ENCODE peak calls at places on chromosomes 7 and 10, in ten cellular contexts. One of them, this sample, is unnamed.

GRCh38 chr7:22357311-22358175 is 589 bp upstream of the RAPGEF5 start:
- DNase-seq in SHP77: peak
- DNase-seq in amniotic stem cell: no peak
- DNase-seq in iPS-NIHi11: peak
- DNase-seq in M059J: peak
- DNase-seq in kidney tubule cell: peak
- DNase-seq in aorta: no peak
- DNase-seq in left cardiac atrium: no peak
- DNase-seq in right atrium auricular region: no peak
- DNase-seq in stimulated activated CD8-positive, alpha-beta memory T cell treated with anti-CD3 and anti-CD28 coated beads, Interleukin-7, amount 100 ng/mL, for 4 hours: no peak
- DNase-seq in this sample: peak

GRCh38 chr10:123891147-123892011 is at the start of gene CPXM2:
- DNase-seq in SHP77: no peak
- DNase-seq in amniotic stem cell: no peak
- DNase-seq in iPS-NIHi11: peak
- DNase-seq in M059J: no peak
- DNase-seq in kidney tubule cell: no peak
- DNase-seq in aorta: peak
- DNase-seq in left cardiac atrium: peak
- DNase-seq in right atrium auricular region: peak
- DNase-seq in stimulated activated CD8-positive, alpha-beta memory T cell treated with anti-CD3 and anti-CD28 coated beads, Interleukin-7, amount 100 ng/mL, for 4 hours: no peak
- DNase-seq in this sample: no peak

GRCh38 chr10:12333382-12334185 is 15.8 kb upstream of the CAMK1D start:
- DNase-seq in SHP77: peak
- DNase-seq in amniotic stem cell: peak
- DNase-seq in iPS-NIHi11: peak
- DNase-seq in M059J: peak
- DNase-seq in kidney tubule cell: peak
- DNase-seq in aorta: peak
- DNase-seq in left cardiac atrium: peak
- DNase-seq in right atrium auricular region: peak
- DNase-seq in stimulated activated CD8-positive, alpha-beta memory T cell treated with anti-CD3 and anti-CD28 coated beads, Interleukin-7, amount 100 ng/mL, for 4 hours: peak
- DNase-seq in this sample: peak

GRCh38 chr7:15457959-15458955 is 103.6 kb downstream of the AGMO start:
- DNase-seq in SHP77: no peak
- DNase-seq in amniotic stem cell: no peak
- DNase-seq in iPS-NIHi11: no peak
- DNase-seq in M059J: no peak
- DNase-seq in kidney tubule cell: no peak
- DNase-seq in aorta: no peak
- DNase-seq in left cardiac atrium: no peak
- DNase-seq in right atrium auricular region: no peak
- DNase-seq in stimulated activated CD8-positive, alpha-beta memory T cell treated with anti-CD3 and anti-CD28 coated beads, Interleukin-7, amount 100 ng/mL, for 4 hours: no peak
- DNase-seq in this sample: no peak

GRCh38 chr7:87287738-87288341 is 57.6 kb upstream of the CROT start:
- DNase-seq in SHP77: no peak
- DNase-seq in amniotic stem cell: no peak
- DNase-seq in iPS-NIHi11: no peak
- DNase-seq in M059J: no peak
- DNase-seq in kidney tubule cell: no peak
- DNase-seq in aorta: no peak
- DNase-seq in left cardiac atrium: no peak
- DNase-seq in right atrium auricular region: no peak
- DNase-seq in stimulated activated CD8-positive, alpha-beta memory T cell treated with anti-CD3 and anti-CD28 coated beads, Interleukin-7, amount 100 ng/mL, for 4 hours: no peak
- DNase-seq in this sample: no peak

GRCh38 chr10:21519981-21520436 is 5.5 kb downstream of the SKIDA1 start:
- DNase-seq in SHP77: peak
- DNase-seq in amniotic stem cell: peak
- DNase-seq in iPS-NIHi11: no peak
- DNase-seq in M059J: peak
- DNase-seq in kidney tubule cell: peak
- DNase-seq in aorta: no peak
- DNase-seq in left cardiac atrium: no peak
- DNase-seq in right atrium auricular region: no peak
- DNase-seq in stimulated activated CD8-positive, alpha-beta memory T cell treated with anti-CD3 and anti-CD28 coated beads, Interleukin-7, amount 100 ng/mL, for 4 hours: no peak
- DNase-seq in this sample: peak

GRCh38 chr7:1584700-1585099 is 14.9 kb upstream of the PSMG3 start:
- DNase-seq in SHP77: no peak
- DNase-seq in amniotic stem cell: no peak
- DNase-seq in iPS-NIHi11: no peak
- DNase-seq in M059J: no peak
- DNase-seq in kidney tubule cell: no peak
- DNase-seq in aorta: no peak
- DNase-seq in left cardiac atrium: no peak
- DNase-seq in right atrium auricular region: no peak
- DNase-seq in stimulated activated CD8-positive, alpha-beta memory T cell treated with anti-CD3 and anti-CD28 coated beads, Interleukin-7, amount 100 ng/mL, for 4 hours: no peak
- DNase-seq in this sample: no peak

GRCh38 chr7:16669581-16669980 is 23.6 kb downstream of the BZW2 start:
- DNase-seq in SHP77: no peak
- DNase-seq in amniotic stem cell: no peak
- DNase-seq in iPS-NIHi11: no peak
- DNase-seq in M059J: peak
- DNase-seq in kidney tubule cell: no peak
- DNase-seq in aorta: no peak
- DNase-seq in left cardiac atrium: no peak
- DNase-seq in right atrium auricular region: no peak
- DNase-seq in stimulated activated CD8-positive, alpha-beta memory T cell treated with anti-CD3 and anti-CD28 coated beads, Interleukin-7, amount 100 ng/mL, for 4 hours: no peak
- DNase-seq in this sample: peak

GRCh38 chr7:54189330-54189729 is 352.8 kb upstream of the VSTM2A start:
- DNase-seq in SHP77: no peak
- DNase-seq in amniotic stem cell: no peak
- DNase-seq in iPS-NIHi11: peak
- DNase-seq in M059J: no peak
- DNase-seq in kidney tubule cell: peak
- DNase-seq in aorta: no peak
- DNase-seq in left cardiac atrium: no peak
- DNase-seq in right atrium auricular region: no peak
- DNase-seq in stimulated activated CD8-positive, alpha-beta memory T cell treated with anti-CD3 and anti-CD28 coated beads, Interleukin-7, amount 100 ng/mL, for 4 hours: no peak
- DNase-seq in this sample: peak

GRCh38 chr10:17009228-17009700 is 120.3 kb downstream of the CUBN start:
- DNase-seq in SHP77: no peak
- DNase-seq in amniotic stem cell: no peak
- DNase-seq in iPS-NIHi11: no peak
- DNase-seq in M059J: peak
- DNase-seq in kidney tubule cell: peak
- DNase-seq in aorta: no peak
- DNase-seq in left cardiac atrium: no peak
- DNase-seq in right atrium auricular region: no peak
- DNase-seq in stimulated activated CD8-positive, alpha-beta memory T cell treated with anti-CD3 and anti-CD28 coated beads, Interleukin-7, amount 100 ng/mL, for 4 hours: no peak
- DNase-seq in this sample: peak

GRCh38 chr7:148790850-148791249 is 92.1 kb downstream of the CUL1 start:
- DNase-seq in SHP77: no peak
- DNase-seq in amniotic stem cell: no peak
- DNase-seq in iPS-NIHi11: no peak
- DNase-seq in M059J: no peak
- DNase-seq in kidney tubule cell: no peak
- DNase-seq in aorta: no peak
- DNase-seq in left cardiac atrium: no peak
- DNase-seq in right atrium auricular region: no peak
- DNase-seq in stimulated activated CD8-positive, alpha-beta memory T cell treated with anti-CD3 and anti-CD28 coated beads, Interleukin-7, amount 100 ng/mL, for 4 hours: no peak
- DNase-seq in this sample: no peak

GRCh38 chr10:22925088-22925487 is 2.8 kb upstream of the ARMC3 start:
- DNase-seq in SHP77: no peak
- DNase-seq in amniotic stem cell: no peak
- DNase-seq in iPS-NIHi11: no peak
- DNase-seq in M059J: no peak
- DNase-seq in kidney tubule cell: no peak
- DNase-seq in aorta: no peak
- DNase-seq in left cardiac atrium: no peak
- DNase-seq in right atrium auricular region: no peak
- DNase-seq in stimulated activated CD8-positive, alpha-beta memory T cell treated with anti-CD3 and anti-CD28 coated beads, Interleukin-7, amount 100 ng/mL, for 4 hours: no peak
- DNase-seq in this sample: no peak

This sample was measured in renal cortical epithelial cell.